ENCODE peak calls at places on chromosomes 4 and X, in five cellular contexts. One of them, this sample, is unnamed.

GRCh38 chrX:54808605-54809483 is 1.3 kb downstream of the MAGED2 start:
- DNase-seq in stimulated activated naive CD8-positive, alpha-beta T cell treated with anti-CD3 and anti-CD28 coated beads, Interleukin-15, Interleukin-2, amounts not matched to agents 100 U/mL and 50 U/mL, for 24 hours: peak
- DNase-seq in tibial nerve: peak
- DNase-seq in AG09309: peak
- DNase-seq in NCI-H2081: peak
- DNase-seq in this sample: peak

GRCh38 chr4:8832130-8832930 is 39.3 kb downstream of the HMX1 start:
- DNase-seq in stimulated activated naive CD8-positive, alpha-beta T cell treated with anti-CD3 and anti-CD28 coated beads, Interleukin-15, Interleukin-2, amounts not matched to agents 100 U/mL and 50 U/mL, for 24 hours: no peak
- DNase-seq in tibial nerve: no peak
- DNase-seq in AG09309: no peak
- DNase-seq in NCI-H2081: no peak
- DNase-seq in this sample: peak

GRCh38 chr4:174120446-174121142 is 162.9 kb downstream of the FBXO8 start:
- DNase-seq in stimulated activated naive CD8-positive, alpha-beta T cell treated with anti-CD3 and anti-CD28 coated beads, Interleukin-15, Interleukin-2, amounts not matched to agents 100 U/mL and 50 U/mL, for 24 hours: peak
- DNase-seq in tibial nerve: peak
- DNase-seq in AG09309: peak
- DNase-seq in NCI-H2081: peak
- DNase-seq in this sample: peak

GRCh38 chr4:93016350-93016749 is 712.6 kb downstream of the GRID2 start:
- DNase-seq in stimulated activated naive CD8-positive, alpha-beta T cell treated with anti-CD3 and anti-CD28 coated beads, Interleukin-15, Interleukin-2, amounts not matched to agents 100 U/mL and 50 U/mL, for 24 hours: no peak
- DNase-seq in tibial nerve: no peak
- DNase-seq in AG09309: no peak
- DNase-seq in NCI-H2081: no peak
- DNase-seq in this sample: no peak

GRCh38 chr4:174215936-174216699 is 67.3 kb downstream of the FBXO8 start:
- DNase-seq in stimulated activated naive CD8-positive, alpha-beta T cell treated with anti-CD3 and anti-CD28 coated beads, Interleukin-15, Interleukin-2, amounts not matched to agents 100 U/mL and 50 U/mL, for 24 hours: no peak
- DNase-seq in tibial nerve: no peak
- DNase-seq in AG09309: no peak
- DNase-seq in NCI-H2081: no peak
- DNase-seq in this sample: no peak

GRCh38 chr4:176534566-176534965 is 214.8 kb downstream of the SPCS3 start:
- DNase-seq in stimulated activated naive CD8-positive, alpha-beta T cell treated with anti-CD3 and anti-CD28 coated beads, Interleukin-15, Interleukin-2, amounts not matched to agents 100 U/mL and 50 U/mL, for 24 hours: no peak
- DNase-seq in tibial nerve: no peak
- DNase-seq in AG09309: peak
- DNase-seq in NCI-H2081: no peak
- DNase-seq in this sample: no peak

GRCh38 chr4:121800961-121801714 is at the start of gene EXOSC9:
- DNase-seq in stimulated activated naive CD8-positive, alpha-beta T cell treated with anti-CD3 and anti-CD28 coated beads, Interleukin-15, Interleukin-2, amounts not matched to agents 100 U/mL and 50 U/mL, for 24 hours: peak
- DNase-seq in tibial nerve: peak
- DNase-seq in AG09309: peak
- DNase-seq in NCI-H2081: peak
- DNase-seq in this sample: peak

GRCh38 chr4:156255608-156256007 is 301.9 kb upstream of the CTSO start:
- DNase-seq in stimulated activated naive CD8-positive, alpha-beta T cell treated with anti-CD3 and anti-CD28 coated beads, Interleukin-15, Interleukin-2, amounts not matched to agents 100 U/mL and 50 U/mL, for 24 hours: no peak
- DNase-seq in tibial nerve: no peak
- DNase-seq in AG09309: no peak
- DNase-seq in NCI-H2081: peak
- DNase-seq in this sample: no peak

GRCh38 chr4:75561789-75562188 is 5.9 kb downstream of the ODAPH start:
- DNase-seq in stimulated activated naive CD8-positive, alpha-beta T cell treated with anti-CD3 and anti-CD28 coated beads, Interleukin-15, Interleukin-2, amounts not matched to agents 100 U/mL and 50 U/mL, for 24 hours: no peak
- DNase-seq in tibial nerve: no peak
- DNase-seq in AG09309: no peak
- DNase-seq in NCI-H2081: no peak
- DNase-seq in this sample: no peak

GRCh38 chr4:4488405-4489404 is 53.1 kb downstream of the STX18 start:
- DNase-seq in stimulated activated naive CD8-positive, alpha-beta T cell treated with anti-CD3 and anti-CD28 coated beads, Interleukin-15, Interleukin-2, amounts not matched to agents 100 U/mL and 50 U/mL, for 24 hours: peak
- DNase-seq in tibial nerve: peak
- DNase-seq in AG09309: peak
- DNase-seq in NCI-H2081: peak
- DNase-seq in this sample: peak